ENCODE peak calls at places on chromosomes 2 and 18, in six cellular contexts. M is IMR-90, J is fibroblast of pulmonary artery, T is GM06990, P is lung, Y is cardiac fibroblast. W is an unnamed sample.

GRCh38 chr2:20556756-20557155 is 94.1 kb downstream of the HS1BP3 start:
- DNase-seq in T (no peak), M (no peak), Y (no peak), J (no peak), P (no peak), W (no peak)

GRCh38 chr2:158094487-158095092 is 7.1 kb upstream of the UPP2 start:
- DNase-seq in P (no peak), J (no peak), M (no peak), T (no peak), Y (no peak), W (no peak)

GRCh38 chr2:165238295-165238694 is 919 bp upstream of the SCN2A start:
- DNase-seq in P (no peak), T (no peak), J (peak; percentile 35), M (peak; percentile 16), Y (peak; percentile 15), W (peak; percentile 24)

GRCh38 chr2:81645750-81646301 is 1341.3 kb upstream of the LRRTM1 start:
- DNase-seq in P (no peak), J (no peak), M (no peak), Y (no peak), T (no peak), W (no peak)

GRCh38 chr2:71548589-71549485 is 95.5 kb downstream of the DYSF start:
- DNase-seq in J (peak; percentile 73), Y (peak; percentile 68), T (no peak), P (peak; percentile 67), M (peak; percentile 34), W (peak; percentile 66)

GRCh38 chr2:236676131-236676873 is 106.7 kb downstream of the ACKR3 start:
- DNase-seq in P (no peak), T (no peak), Y (peak; percentile 47), J (no peak), M (no peak), W (no peak)

GRCh38 chr2:72291059-72291458 is 143.4 kb upstream of the CYP26B1 start:
- DNase-seq in J (peak; percentile 45), Y (peak; percentile 42), T (no peak), M (peak; percentile 67), P (no peak), W (no peak)

GRCh38 chr2:9370746-9371145 is 52.6 kb downstream of the ITGB1BP1 start:
- DNase-seq in M (no peak), P (no peak), T (no peak), J (no peak), Y (no peak), W (no peak)

GRCh38 chr18:21958707-21959457 is 210.5 kb upstream of the GATA6 start:
- DNase-seq in Y (no peak), M (no peak), P (no peak), T (no peak), J (no peak), W (no peak)

GRCh38 chr2:240919786-240920782 is 13.9 kb downstream of the CROCC2 start:
- DNase-seq in M (no peak), T (no peak), J (no peak), P (no peak), Y (no peak), W (no peak)

GRCh38 chr2:46666044-46666662 is 186.8 kb downstream of the TMEM247 start:
- DNase-seq in P (peak; percentile 51), Y (peak; percentile 95), J (no peak), T (no peak), M (no peak), W (peak; percentile 87)

GRCh38 chr2:39476524-39476923 is 39.4 kb upstream of the MAP4K3 start:
- DNase-seq in M (no peak), Y (no peak), J (no peak), P (no peak), T (no peak), W (no peak)

GRCh38 chr2:113105047-113105446 is 22.4 kb upstream of the IL1RN start:
- DNase-seq in T (no peak), J (peak; percentile 39), Y (peak; percentile 26), P (no peak), M (peak; percentile 46), W (peak; percentile 27)

GRCh38 chr2:190060019-190060418 is 2.5 kb downstream of the MSTN start:
- DNase-seq in J (no peak), Y (no peak), P (no peak), M (no peak), T (no peak), W (no peak)
- H3K4me3 ChIP-seq in J (no peak overlapping the region), Y (no peak overlapping the region), P (no peak overlapping the region), M (no peak overlapping the region), T (no peak overlapping the region), W (no peak overlapping the region)

DNA sequence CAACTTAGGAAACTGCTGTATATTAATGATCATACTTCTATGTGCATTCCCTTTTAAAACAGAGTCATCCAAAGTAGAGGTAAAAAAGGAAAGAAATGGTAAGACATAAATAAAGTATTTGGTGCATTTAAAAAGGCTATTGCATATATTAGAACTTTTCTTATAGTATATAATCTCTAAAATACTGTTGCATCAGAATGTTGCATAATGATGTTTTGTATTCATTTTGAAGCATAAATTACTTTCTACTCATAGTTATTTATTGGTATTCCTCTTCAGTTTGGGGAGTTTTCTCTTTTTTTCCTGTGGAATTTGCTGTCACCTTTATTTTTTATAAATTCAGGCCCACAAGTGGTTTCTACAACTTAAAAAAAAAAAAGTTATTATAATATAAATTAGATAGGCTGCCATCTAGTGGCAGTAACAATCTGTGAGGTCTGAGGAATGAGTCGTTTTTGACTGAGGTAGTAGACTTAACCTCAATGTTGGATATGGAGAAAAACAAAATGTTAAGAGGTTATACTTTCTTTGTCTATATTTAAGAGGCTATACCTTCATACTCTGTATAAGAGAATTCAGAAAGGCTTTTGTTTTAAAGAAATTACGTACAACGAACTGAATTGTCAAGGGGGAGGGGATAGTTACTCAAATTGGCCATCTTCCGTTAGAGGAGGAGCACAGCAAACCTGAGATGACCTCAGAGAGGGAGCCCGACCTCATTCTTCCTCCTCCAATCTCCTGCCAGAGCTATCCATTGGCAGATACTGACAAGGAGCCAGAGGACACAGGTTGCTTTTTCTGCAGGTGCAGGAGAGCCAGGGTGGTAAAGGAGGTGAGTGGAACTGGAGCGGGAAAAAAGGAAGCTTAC is 23.8 kb downstream of the ANKAR start:
- DNase-seq in Y (peak; percentile 69), T (peak; percentile 15), J (peak; percentile 69), M (peak; percentile 48), P (no peak), W (peak; percentile 56)
- TF ChIP-seq CTCF in Y (peak; percentile 50), T (peak; percentile 41), J (peak; percentile 63), M (peak; percentile 53), P (peak; percentile 11), W (peak; percentile 63)

GRCh38 chr2:101327863-101328394 is 19.4 kb upstream of the RNF149 start:
- DNase-seq in Y (no peak), T (no peak), P (peak; percentile 75), J (no peak), M (no peak), W (no peak)
- H3K4me3 ChIP-seq in Y (no peak overlapping the region), T (no peak overlapping the region), P (no peak overlapping the region), J (no peak overlapping the region), M (no peak overlapping the region), W (no peak overlapping the region)

DNA sequence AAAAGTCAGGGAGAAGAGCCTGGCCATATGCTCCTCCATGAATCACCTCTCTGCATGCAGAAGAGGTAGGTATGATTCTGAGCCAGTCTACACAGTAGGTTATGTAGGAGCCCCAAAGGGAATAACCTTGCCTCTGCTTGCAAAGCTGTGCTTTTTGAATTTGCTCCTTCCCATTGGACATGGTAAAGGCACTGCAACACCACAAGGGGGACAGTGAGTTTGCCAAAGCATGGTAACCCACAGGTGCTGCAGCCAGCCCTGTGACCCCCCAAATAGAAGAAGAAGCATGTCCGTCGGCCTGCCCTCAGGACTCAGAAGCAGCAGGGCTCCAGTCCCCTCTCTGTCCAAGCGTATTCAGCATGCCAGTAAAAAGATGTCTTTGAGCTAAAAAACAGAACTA is 51.0 kb upstream of the BCL2L11 start:
- DNase-seq in Y (no peak), M (no peak), T (no peak), J (no peak), P (no peak), W (no peak)
- TF ChIP-seq CTCF in Y (no peak), M (no peak), T (peak; percentile 45), J (peak; percentile 10), P (no peak), W (no peak)